ENCODE peak calls at places on chromosomes 11 and 22, in six cellular contexts. B is transverse colon, D is lower lobe of right lung, K is GM23338, N is adrenal gland, X is ovary. S is an unnamed sample.

GRCh38 chr22:17914474-17914873 is 109.9 kb downstream of the MICAL3 start:
- DNase-seq in B (no peak), D (no peak), K (no peak), N (peak; percentile 32), X (no peak), S (no peak)

GRCh38 chr11:120995184-120995583 is 28.7 kb upstream of the TBCEL start:
- DNase-seq in B (no peak), D (no peak), K (no peak), N (no peak), X (no peak), S (no peak)

GRCh38 chr22:19410941-19411689 is 20.4 kb downstream of the HIRA start:
- DNase-seq in B (no peak), D (no peak), K (no peak), N (no peak), X (no peak), S (no peak)

GRCh38 chr11:75371930-75372876 is 20.7 kb upstream of the ARRB1 start:
- DNase-seq in B (peak; percentile 39), D (no peak), K (no peak), N (no peak), X (no peak), S (no peak)

GRCh38 chr22:24977370-24978230 is 25.1 kb downstream of the KIAA1671 start:
- DNase-seq in B (peak; percentile 68), D (peak; percentile 59), K (no peak), N (peak; percentile 85), X (peak; percentile 80), S (no peak)

GRCh38 chr11:75325713-75326438 is 25.6 kb downstream of the ARRB1 start:
- DNase-seq in B (no peak), D (peak; percentile 62), K (no peak), N (peak; percentile 50), X (peak; percentile 61), S (no peak)

GRCh38 chr22:21624120-21624879 is 5.5 kb downstream of the YDJC start:
- DNase-seq in B (peak; percentile 23), D (no peak), K (peak; percentile 89), N (no peak), X (no peak), S (peak; percentile 44)

GRCh38 chr11:34938621-34939020 is 22.2 kb downstream of the PDHX start:
- DNase-seq in B (no peak), D (no peak), K (no peak), N (no peak), X (no peak), S (no peak)

GRCh38 chr22:29369460-29369859 is 18.9 kb downstream of the AP1B1 start:
- DNase-seq in B (peak; percentile 39), D (peak; percentile 65), K (peak; percentile 67), N (peak; percentile 74), X (peak; percentile 58), S (no peak)

GRCh38 chr11:122601131-122602125 is 54.1 kb upstream of the UBASH3B start:
- DNase-seq in B (no peak), D (no peak), K (no peak), N (peak; percentile 66), X (no peak), S (no peak)

GRCh38 chr11:44629732-44630345 is 64.4 kb downstream of the CD82 start:
- DNase-seq in B (no peak), D (no peak), K (no peak), N (no peak), X (no peak), S (no peak)

GRCh38 chr11:63919267-63920125 is 2.5 kb upstream of the RCOR2 start:
- DNase-seq in B (peak; percentile 50), D (no peak), K (peak; percentile 96), N (no peak), X (peak; percentile 59), S (no peak)

GRCh38 chr11:70466154-70466553 is 67.8 kb downstream of the CTTN start:
- DNase-seq in B (no peak), D (no peak), K (no peak), N (no peak), X (no peak), S (no peak)

GRCh38 chr11:62981743-62982142 is 3.0 kb downstream of the SLC22A6 start:
- DNase-seq in B (no peak), D (no peak), K (peak; percentile 52), N (no peak), X (no peak), S (no peak)

GRCh38 chr11:103091441-103091809 is 535 bp downstream of the DCUN1D5 start:
- DNase-seq in B (peak; percentile 35), D (peak; percentile 71), K (peak; percentile 59), N (peak; percentile 35), X (peak; percentile 51), S (no peak)

GRCh38 chr22:20777420-20778177 is 3.7 kb downstream of the SERPIND1 start:
- DNase-seq in B (peak; percentile 16), D (no peak), K (no peak), N (peak; percentile 40), X (no peak), S (no peak)

GRCh38 chr11:122737951-122738693 is 82.6 kb downstream of the UBASH3B start:
- DNase-seq in B (no peak), D (no peak), K (no peak), N (no peak), X (no peak), S (no peak)

GRCh38 chr11:82927264-82927880 is 25.8 kb downstream of the DDIAS start:
- DNase-seq in B (no peak), D (no peak), K (peak; percentile 80), N (no peak), X (no peak), S (no peak)

GRCh38 chr22:22185844-22186499 is 58.6 kb upstream of the VPREB1 start:
- DNase-seq in B (no peak), D (no peak), K (no peak), N (no peak), X (no peak), S (no peak)

GRCh38 chr11:95767498-95767897 is 22.1 kb downstream of the FAM76B start:
- DNase-seq in B (no peak), D (no peak), K (no peak), N (no peak), X (no peak), S (no peak)

GRCh38 chr11:122100222-122101080 is 15.6 kb downstream of the BLID start:
- DNase-seq in B (peak; percentile 15), D (no peak), K (peak; percentile 74), N (peak; percentile 57), X (peak; percentile 84), S (no peak)

GRCh38 chr22:41966607-41967240 is 2.5 kb upstream of the SEPTIN3 start:
- DNase-seq in B (peak; percentile 41), D (no peak), K (peak; percentile 83), N (peak; percentile 84), X (no peak), S (no peak)
- TF ChIP-seq CTCF in B (peak; percentile 14), D (peak; percentile 44), K (peak; percentile 59), N (peak; percentile 66), X (no peak), S (no peak)

DNA sequence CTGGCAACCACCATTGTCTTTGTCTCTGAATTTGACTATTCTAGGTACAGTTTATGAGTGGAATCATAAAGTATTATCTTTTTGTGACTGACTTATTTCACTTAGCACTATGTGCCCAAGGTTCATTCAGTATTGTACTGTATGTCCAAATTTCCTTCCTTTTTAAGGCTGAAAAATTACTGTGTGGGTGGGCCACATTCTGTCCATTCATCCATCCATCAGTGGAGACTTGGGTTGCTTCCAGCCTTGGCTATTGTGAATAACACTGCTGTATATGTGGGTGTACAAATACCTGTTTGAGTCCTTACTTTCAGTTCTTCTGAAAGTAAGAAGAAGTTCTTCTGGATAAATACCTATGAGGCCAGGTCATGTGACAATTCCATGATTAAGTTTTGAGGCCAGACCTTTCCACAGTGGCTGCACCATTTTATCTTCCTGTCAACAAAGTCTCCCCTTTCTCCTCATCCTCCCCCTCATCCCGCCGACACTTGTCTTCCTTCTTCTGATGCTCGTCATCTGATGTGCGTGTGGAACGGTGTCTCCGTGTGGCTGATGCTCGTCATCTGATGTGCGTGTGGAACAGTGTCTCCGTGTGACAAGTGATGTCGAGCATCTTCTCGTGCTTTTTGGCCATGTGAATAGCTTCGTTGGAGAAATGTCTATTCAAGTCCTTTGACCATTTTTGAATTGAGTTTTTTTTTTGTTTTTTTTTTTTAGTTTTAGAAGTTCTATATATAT is 49.5 kb downstream of the SBF1 start:
- DNase-seq in B (no peak), D (no peak), K (no peak), N (no peak), X (no peak), S (no peak)
- H3K36me3 ChIP-seq in B (peaks cover 72% of the 10 kb centered on the region), D (peaks cover 99% of the 10 kb centered on the region), K (peaks cover 5% of the 10 kb centered on the region), N (no peaks in the 10 kb centered on the region), X (no peaks in the 10 kb centered on the region), S (peaks cover 43% of the 10 kb centered on the region)

GRCh38 chr11:46353706-46354105 is 6.4 kb downstream of the DGKZ start:
- DNase-seq in B (no peak), D (no peak), K (no peak), N (no peak), X (no peak), S (no peak)

GRCh38 chr11:46350695-46351094 is 3.4 kb downstream of the DGKZ start:
- DNase-seq in B (no peak), D (no peak), K (no peak), N (no peak), X (no peak), S (no peak)

GRCh38 chr11:46351606-46352005 is 4.3 kb downstream of the DGKZ start:
- DNase-seq in B (no peak), D (no peak), K (no peak), N (no peak), X (no peak), S (no peak)

GRCh38 chr11:46351148-46351547 is 3.9 kb downstream of the DGKZ start:
- DNase-seq in B (no peak), D (no peak), K (no peak), N (no peak), X (no peak), S (no peak)

DNA sequence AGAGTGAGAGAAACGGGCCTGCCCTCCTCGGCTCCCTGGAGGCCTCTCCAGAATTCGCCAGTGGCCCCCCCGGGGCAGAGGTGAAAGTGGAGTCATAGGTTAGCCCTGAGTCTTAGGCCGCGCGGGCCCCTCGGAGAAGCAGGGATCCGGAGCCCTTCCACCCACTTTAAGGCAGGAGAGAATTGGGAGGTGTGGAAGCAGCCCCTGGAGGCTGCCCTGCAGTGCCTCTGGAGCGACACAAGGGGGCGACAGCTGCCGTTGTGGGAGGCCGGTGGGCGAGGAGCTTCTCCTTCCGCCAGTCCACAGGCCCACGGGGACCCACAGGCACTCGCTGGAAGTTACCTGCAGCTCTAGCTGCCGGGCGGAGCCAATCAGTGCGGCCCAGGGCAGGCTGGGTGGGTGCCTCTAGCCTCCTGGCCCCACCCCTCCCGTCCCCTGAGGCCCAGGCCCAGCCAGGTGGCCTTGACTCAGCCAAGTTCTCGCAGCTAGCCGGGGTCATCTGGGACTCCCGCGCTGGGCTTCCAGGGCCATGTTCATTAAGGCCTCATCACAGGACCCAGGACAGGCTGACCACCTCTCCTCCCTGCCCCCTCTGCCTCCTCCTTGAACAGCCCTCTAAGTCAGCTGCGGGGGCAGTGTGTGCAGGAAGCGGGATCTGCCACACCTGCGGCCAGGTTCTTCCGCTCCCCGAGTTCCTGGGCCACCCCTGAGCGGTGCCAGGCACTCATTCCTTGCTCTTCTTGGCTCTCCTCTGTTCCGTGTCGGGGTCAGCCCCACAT is 5.0 kb downstream of the DGKZ start:
- DNase-seq in B (peak; percentile 41), D (no peak), K (peak; percentile 85), N (peak; percentile 76), X (peak; percentile 69), S (peak; percentile 64)
- H3K4me1 ChIP-seq in B (peaks cover 27% of the 10 kb centered on the region), D (peaks cover 66% of the 10 kb centered on the region), K (peaks cover 53% of the 10 kb centered on the region), N (peaks cover 39% of the 10 kb centered on the region), X (peaks cover 24% of the 10 kb centered on the region), S (peaks cover 79% of the 10 kb centered on the region)

DNA sequence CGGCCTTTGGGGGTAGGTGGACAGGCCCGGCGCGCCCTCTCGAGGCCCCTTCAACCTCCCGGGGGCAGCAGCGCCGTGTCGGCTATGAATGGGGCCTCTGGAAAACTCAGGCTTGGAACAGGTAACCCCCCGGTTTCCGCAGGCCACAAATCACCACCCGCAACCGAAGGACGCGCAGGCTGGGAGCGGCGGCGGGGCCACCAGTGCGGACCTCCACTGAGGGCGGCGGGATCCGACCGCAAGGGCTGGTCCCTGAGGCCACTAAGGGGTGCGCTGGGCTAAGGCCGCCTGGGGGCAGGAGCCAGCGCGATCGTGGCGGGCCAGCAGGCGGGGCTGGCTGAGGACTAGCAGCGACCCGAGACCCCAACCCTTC is 695 bp upstream of the ATF4 start:
- DNase-seq in B (peak; percentile 69), D (no peak), K (peak; percentile 77), N (no peak), X (peak; percentile 79), S (no peak)
- TF ChIP-seq CTCF in B (no peak), D (peak; percentile 41), K (peak; percentile 34), N (no peak), X (peak; percentile 45), S (no peak)

S was measured in CD8-positive, alpha-beta T cell.